ENCODE peak calls at places on chromosomes 6 and 20, in six cellular contexts. One of them, this sample, is unnamed.
A peak's percentile ranks its signal among the peaks of the same experiment; 100 is the strongest.

GRCh38 chr6:160162167-160162566 is 40.6 kb downstream of the SLC22A1 start:
- DNase-seq in NT2/D1: no peak
- DNase-seq in right cardiac atrium: no peak
- DNase-seq in IMR-90: no peak
- DNase-seq in naive thymus-derived CD4-positive, alpha-beta T cell: no peak
- DNase-seq in uterus: no peak
- DNase-seq in this sample: no peak

GRCh38 chr6:157563611-157564284 is 182.8 kb downstream of the ZDHHC14 start:
- DNase-seq in right cardiac atrium: no peak
- DNase-seq in IMR-90: no peak
- DNase-seq in naive thymus-derived CD4-positive, alpha-beta T cell: no peak
- DNase-seq in uterus: no peak
- DNase-seq in NT2/D1: no peak
- DNase-seq in this sample: no peak

GRCh38 chr20:55744896-55745295 is 260.4 kb downstream of the CBLN4 start:
- DNase-seq in uterus: no peak
- DNase-seq in right cardiac atrium: no peak
- DNase-seq in NT2/D1: no peak
- DNase-seq in naive thymus-derived CD4-positive, alpha-beta T cell: no peak
- DNase-seq in IMR-90: no peak
- DNase-seq in this sample: no peak

GRCh38 chr6:37966801-37967200 is 147.3 kb downstream of the ZFAND3 start:
- DNase-seq in IMR-90: no peak
- DNase-seq in uterus: no peak
- DNase-seq in NT2/D1: no peak
- DNase-seq in naive thymus-derived CD4-positive, alpha-beta T cell: no peak
- DNase-seq in right cardiac atrium: no peak
- DNase-seq in this sample: no peak

GRCh38 chr20:15637971-15638754 is 935.1 kb downstream of the KIF16B start:
- DNase-seq in naive thymus-derived CD4-positive, alpha-beta T cell: no peak
- DNase-seq in uterus: no peak
- DNase-seq in IMR-90: no peak
- DNase-seq in NT2/D1: peak; percentile 55
- DNase-seq in right cardiac atrium: no peak
- DNase-seq in this sample: no peak

GRCh38 chr20:39291301-39291700 is 329.2 kb downstream of the DHX35 start:
- DNase-seq in right cardiac atrium: no peak
- DNase-seq in uterus: peak; percentile 58
- DNase-seq in NT2/D1: no peak
- DNase-seq in naive thymus-derived CD4-positive, alpha-beta T cell: no peak
- DNase-seq in IMR-90: no peak
- DNase-seq in this sample: no peak

GRCh38 chr6:72798196-72798595 is 176.3 kb downstream of the KCNQ5 start:
- DNase-seq in NT2/D1: no peak
- DNase-seq in right cardiac atrium: no peak
- DNase-seq in IMR-90: peak; percentile 79
- DNase-seq in naive thymus-derived CD4-positive, alpha-beta T cell: no peak
- DNase-seq in uterus: no peak
- DNase-seq in this sample: no peak

GRCh38 chr6:30885481-30885998 is 1.2 kb downstream of the DDR1 start:
- DNase-seq in right cardiac atrium: no peak
- DNase-seq in uterus: no peak
- DNase-seq in NT2/D1: no peak
- DNase-seq in naive thymus-derived CD4-positive, alpha-beta T cell: peak; percentile 17
- DNase-seq in IMR-90: peak; percentile 18
- DNase-seq in this sample: no peak

GRCh38 chr6:114218421-114218820 is 124.4 kb downstream of the HS3ST5 start:
- DNase-seq in uterus: no peak
- DNase-seq in naive thymus-derived CD4-positive, alpha-beta T cell: no peak
- DNase-seq in IMR-90: no peak
- DNase-seq in right cardiac atrium: no peak
- DNase-seq in NT2/D1: no peak
- DNase-seq in this sample: no peak

GRCh38 chr20:15708984-15709598 is 864.2 kb downstream of the KIF16B start:
- DNase-seq in NT2/D1: peak; percentile 30
- DNase-seq in naive thymus-derived CD4-positive, alpha-beta T cell: no peak
- DNase-seq in uterus: no peak
- DNase-seq in right cardiac atrium: peak; percentile 81
- DNase-seq in IMR-90: no peak
- DNase-seq in this sample: peak; percentile 27

GRCh38 chr20:64107736-64108457 is 532 bp upstream of the NPBWR2 start:
- DNase-seq in uterus: no peak
- DNase-seq in NT2/D1: no peak
- DNase-seq in naive thymus-derived CD4-positive, alpha-beta T cell: no peak
- DNase-seq in right cardiac atrium: peak; percentile 30
- DNase-seq in IMR-90: no peak
- DNase-seq in this sample: no peak

GRCh38 chr20:49340161-49340966 is 62.5 kb upstream of the ZNFX1 start:
- DNase-seq in NT2/D1: no peak
- DNase-seq in naive thymus-derived CD4-positive, alpha-beta T cell: no peak
- DNase-seq in right cardiac atrium: peak; percentile 74
- DNase-seq in uterus: no peak
- DNase-seq in IMR-90: no peak
- DNase-seq in this sample: no peak

GRCh38 chr6:70312165-70312564 is 9.3 kb upstream of the COL9A1 start:
- DNase-seq in uterus: no peak
- DNase-seq in right cardiac atrium: no peak
- DNase-seq in NT2/D1: no peak
- DNase-seq in naive thymus-derived CD4-positive, alpha-beta T cell: no peak
- DNase-seq in IMR-90: peak; percentile 78
- DNase-seq in this sample: no peak

GRCh38 chr20:64049060-64049886 is at the start of gene SOX18:
- DNase-seq in uterus: no peak
- DNase-seq in right cardiac atrium: peak; percentile 84
- DNase-seq in naive thymus-derived CD4-positive, alpha-beta T cell: no peak
- DNase-seq in NT2/D1: no peak
- DNase-seq in IMR-90: peak; percentile 21
- DNase-seq in this sample: peak; percentile 61

GRCh38 chr6:131062245-131063027 is 609 bp downstream of the EPB41L2 start:
- DNase-seq in uterus: peak; percentile 23
- DNase-seq in right cardiac atrium: peak; percentile 73
- DNase-seq in NT2/D1: no peak
- DNase-seq in naive thymus-derived CD4-positive, alpha-beta T cell: peak; percentile 25
- DNase-seq in IMR-90: no peak
- DNase-seq in this sample: peak; percentile 47

GRCh38 chr6:3739311-3739897 is 12.1 kb downstream of the PXDC1 start:
- DNase-seq in naive thymus-derived CD4-positive, alpha-beta T cell: no peak
- DNase-seq in IMR-90: no peak
- DNase-seq in uterus: peak; percentile 14
- DNase-seq in NT2/D1: no peak
- DNase-seq in right cardiac atrium: peak; percentile 64
- DNase-seq in this sample: no peak

GRCh38 chr20:44723391-44723790 is 8.2 kb downstream of the CCN5 start:
- DNase-seq in naive thymus-derived CD4-positive, alpha-beta T cell: no peak
- DNase-seq in NT2/D1: no peak
- DNase-seq in uterus: no peak
- DNase-seq in IMR-90: no peak
- DNase-seq in right cardiac atrium: no peak
- DNase-seq in this sample: peak; percentile 18

GRCh38 chr6:76165471-76166221 is 93.2 kb upstream of the IMPG1 start:
- DNase-seq in IMR-90: no peak
- DNase-seq in naive thymus-derived CD4-positive, alpha-beta T cell: no peak
- DNase-seq in uterus: no peak
- DNase-seq in right cardiac atrium: no peak
- DNase-seq in NT2/D1: no peak
- DNase-seq in this sample: no peak
- H3K9me3 ChIP-seq in IMR-90: peaks cover 12% of the 10 kb centered on the region
- H3K9me3 ChIP-seq in naive thymus-derived CD4-positive, alpha-beta T cell: no peaks in the 10 kb centered on the region
- H3K9me3 ChIP-seq in uterus: no peaks in the 10 kb centered on the region
- H3K9me3 ChIP-seq in right cardiac atrium: no peaks in the 10 kb centered on the region
- H3K9me3 ChIP-seq in NT2/D1: peaks cover 15% of the 10 kb centered on the region
- H3K9me3 ChIP-seq in this sample: no peaks in the 10 kb centered on the region

GRCh38 chr20:1943267-1944002 is 48.2 kb downstream of the SIRPA start:
- DNase-seq in right cardiac atrium: peak; percentile 81
- DNase-seq in naive thymus-derived CD4-positive, alpha-beta T cell: no peak
- DNase-seq in IMR-90: no peak
- DNase-seq in NT2/D1: no peak
- DNase-seq in uterus: no peak
- DNase-seq in this sample: peak; percentile 54

GRCh38 chr20:1944345-1945099 is 49.3 kb downstream of the SIRPA start:
- DNase-seq in naive thymus-derived CD4-positive, alpha-beta T cell: no peak
- DNase-seq in IMR-90: no peak
- DNase-seq in right cardiac atrium: no peak
- DNase-seq in NT2/D1: no peak
- DNase-seq in uterus: no peak
- DNase-seq in this sample: no peak

GRCh38 chr20:1946442-1946761 is 47.5 kb downstream of the PDYN start:
- DNase-seq in naive thymus-derived CD4-positive, alpha-beta T cell: no peak
- DNase-seq in IMR-90: no peak
- DNase-seq in NT2/D1: no peak
- DNase-seq in right cardiac atrium: no peak
- DNase-seq in uterus: no peak
- DNase-seq in this sample: no peak

GRCh38 chr20:1945660-1946059 is 48.2 kb downstream of the PDYN start:
- DNase-seq in naive thymus-derived CD4-positive, alpha-beta T cell: no peak
- DNase-seq in IMR-90: no peak
- DNase-seq in NT2/D1: no peak
- DNase-seq in right cardiac atrium: no peak
- DNase-seq in uterus: no peak
- DNase-seq in this sample: no peak

DNA sequence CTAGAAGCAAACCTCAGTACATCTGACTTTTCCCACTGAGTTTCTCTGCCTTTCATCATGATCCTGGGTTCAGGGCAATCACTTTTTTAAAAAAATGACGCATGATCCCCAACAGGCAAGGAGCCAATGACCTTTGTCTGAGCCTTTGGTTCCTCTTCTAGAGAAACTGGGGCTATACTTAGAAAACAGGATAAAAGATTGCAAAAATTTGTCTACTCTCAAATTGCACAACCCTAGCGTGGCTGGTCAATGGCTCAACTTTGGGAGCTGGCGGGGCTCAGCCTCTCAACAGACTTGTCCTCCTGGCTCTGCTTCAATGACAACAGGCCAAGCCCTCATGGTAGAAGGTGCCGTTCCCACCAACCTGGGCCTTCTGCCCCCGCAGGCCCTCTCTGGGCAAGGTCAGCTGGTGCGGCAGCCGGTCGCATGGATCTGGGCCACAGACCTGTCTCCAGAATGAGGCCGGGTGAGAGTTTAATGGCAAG is 48.7 kb downstream of the PDYN start:
- DNase-seq in naive thymus-derived CD4-positive, alpha-beta T cell: no peak
- DNase-seq in uterus: peak; percentile 54
- DNase-seq in NT2/D1: no peak
- DNase-seq in IMR-90: no peak
- DNase-seq in right cardiac atrium: peak; percentile 91
- DNase-seq in this sample: peak; percentile 63
- H3K4me1 ChIP-seq in naive thymus-derived CD4-positive, alpha-beta T cell: no peaks in the 10 kb centered on the region
- H3K4me1 ChIP-seq in uterus: no peaks in the 10 kb centered on the region
- H3K4me1 ChIP-seq in NT2/D1: peaks cover 3% of the 10 kb centered on the region
- H3K4me1 ChIP-seq in IMR-90: peaks cover 6% of the 10 kb centered on the region
- H3K4me1 ChIP-seq in right cardiac atrium: peaks cover 8% of the 10 kb centered on the region
- H3K4me1 ChIP-seq in this sample: peaks cover 5% of the 10 kb centered on the region

GRCh38 chr20:62707281-62707941 is 1.2 kb upstream of the NTSR1 start:
- DNase-seq in naive thymus-derived CD4-positive, alpha-beta T cell: no peak
- DNase-seq in uterus: no peak
- DNase-seq in IMR-90: no peak
- DNase-seq in NT2/D1: no peak
- DNase-seq in right cardiac atrium: peak; percentile 40
- DNase-seq in this sample: no peak
- H3K4me3 ChIP-seq in naive thymus-derived CD4-positive, alpha-beta T cell: no peak overlapping the region
- H3K4me3 ChIP-seq in uterus: no peak overlapping the region
- H3K4me3 ChIP-seq in IMR-90: no peak overlapping the region
- H3K4me3 ChIP-seq in NT2/D1: no peak overlapping the region
- H3K4me3 ChIP-seq in right cardiac atrium: no peak overlapping the region
- H3K4me3 ChIP-seq in this sample: no peak overlapping the region

DNA sequence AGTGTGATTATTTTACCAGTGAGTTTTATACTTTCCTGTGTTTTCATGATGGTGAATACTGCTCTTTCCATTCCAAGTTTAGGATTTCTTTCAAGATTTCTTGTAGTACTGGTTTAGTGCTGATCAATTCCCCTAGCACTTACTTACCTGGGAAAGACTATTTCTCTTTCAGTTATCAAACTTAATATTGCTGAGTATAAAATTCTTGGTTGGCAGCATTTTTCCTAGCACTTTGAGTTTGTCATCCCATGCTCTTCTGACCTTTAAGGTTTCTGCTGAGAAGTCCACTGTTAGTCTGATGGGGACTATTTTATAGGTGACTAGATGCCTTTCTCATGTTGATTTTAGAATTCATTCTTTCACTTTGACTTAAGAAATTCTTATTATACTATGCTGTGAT is 842.8 kb upstream of the CITED2 start:
- DNase-seq in uterus: no peak
- DNase-seq in right cardiac atrium: no peak
- DNase-seq in NT2/D1: no peak
- DNase-seq in IMR-90: no peak
- DNase-seq in naive thymus-derived CD4-positive, alpha-beta T cell: no peak
- DNase-seq in this sample: no peak
- H3K9me3 ChIP-seq in uterus: peaks cover 8% of the 10 kb centered on the region
- H3K9me3 ChIP-seq in right cardiac atrium: peaks cover 2% of the 10 kb centered on the region
- H3K9me3 ChIP-seq in NT2/D1: no peaks in the 10 kb centered on the region
- H3K9me3 ChIP-seq in IMR-90: peaks cover 15% of the 10 kb centered on the region
- H3K9me3 ChIP-seq in naive thymus-derived CD4-positive, alpha-beta T cell: peaks cover 17% of the 10 kb centered on the region
- H3K9me3 ChIP-seq in this sample: no peaks in the 10 kb centered on the region

DNA sequence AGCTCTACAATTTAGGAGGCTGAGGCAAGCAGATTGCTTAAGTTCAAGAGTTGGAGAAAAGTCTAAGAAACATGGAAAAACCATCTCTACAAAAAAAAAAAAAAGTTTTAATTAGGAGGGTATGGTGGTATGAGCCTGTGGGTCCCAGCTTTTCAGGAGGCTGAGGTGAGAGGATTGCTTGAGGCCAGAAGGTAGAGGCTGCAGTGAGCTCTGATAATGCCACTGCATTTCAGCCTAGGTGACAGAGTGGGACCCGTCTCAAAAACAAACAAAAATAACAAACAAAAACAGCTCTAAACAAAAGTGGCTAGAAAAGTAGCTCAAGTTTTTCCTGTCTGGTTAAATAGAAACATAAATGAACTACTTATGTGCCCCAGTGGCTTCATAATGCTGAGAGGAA is 2133.6 kb upstream of the DEFB115 start:
- DNase-seq in uterus: no peak
- DNase-seq in right cardiac atrium: no peak
- DNase-seq in IMR-90: no peak
- DNase-seq in NT2/D1: no peak
- DNase-seq in naive thymus-derived CD4-positive, alpha-beta T cell: no peak
- DNase-seq in this sample: no peak
- H3K4me1 ChIP-seq in uterus: no peaks in the 10 kb centered on the region
- H3K4me1 ChIP-seq in right cardiac atrium: no peaks in the 10 kb centered on the region
- H3K4me1 ChIP-seq in IMR-90: no peaks in the 10 kb centered on the region
- H3K4me1 ChIP-seq in NT2/D1: no peaks in the 10 kb centered on the region
- H3K4me1 ChIP-seq in naive thymus-derived CD4-positive, alpha-beta T cell: no peaks in the 10 kb centered on the region
- H3K4me1 ChIP-seq in this sample: no peaks in the 10 kb centered on the region